ENCODE peak calls at places on chromosomes 11 and 22, in nine cellular contexts. R, V, X, G, H, D, Q, P and S are unnamed samples.

GRCh38 chr11:11988099-11988651 is 20.3 kb downstream of the DKK3 start:
- DNase-seq in R (no peak), V (peak), X (no peak), G (no peak), H (peak), D (no peak), Q (peak), P (no peak), S (no peak)

GRCh38 chr22:45526768-45527360 is 24.2 kb downstream of the FBLN1 start:
- DNase-seq in R (no peak), V (no peak), X (no peak), G (no peak), H (no peak), D (no peak), Q (peak), P (no peak), S (no peak)

GRCh38 chr11:75547617-75548054 is 14.4 kb upstream of the SERPINH1 start:
- DNase-seq in R (peak), V (peak), X (no peak), G (peak), H (peak), D (peak), Q (peak), P (no peak), S (no peak)

GRCh38 chr11:93166194-93166593 is 31.6 kb downstream of the SLC36A4 start:
- DNase-seq in R (no peak), V (no peak), X (no peak), G (no peak), H (no peak), D (no peak), Q (no peak), P (no peak), S (no peak)

GRCh38 chr11:65899356-65900124 is 648 bp downstream of the FOSL1 start:
- DNase-seq in R (peak), V (peak), X (no peak), G (peak), H (peak), D (peak), Q (peak), P (peak), S (no peak)

GRCh38 chr22:48925450-48925849 is 902.2 kb downstream of the BRD1 start:
- DNase-seq in R (no peak), V (no peak), X (no peak), G (no peak), H (no peak), D (no peak), Q (peak), P (no peak), S (no peak)

GRCh38 chr11:73366953-73367352 is 9.2 kb upstream of the RELT start:
- DNase-seq in R (no peak), V (no peak), X (no peak), G (no peak), H (no peak), D (no peak), Q (no peak), P (no peak), S (no peak)

GRCh38 chr22:42560781-42561180 is 7.0 kb downstream of the SERHL2 start:
- DNase-seq in R (no peak), V (no peak), X (no peak), G (no peak), H (peak), D (peak), Q (no peak), P (no peak), S (no peak)

GRCh38 chr11:69443968-69444364 is 37.5 kb upstream of the LINC01488 start:
- DNase-seq in R (peak), V (no peak), X (no peak), G (peak), H (peak), D (no peak), Q (no peak), P (no peak), S (no peak)

GRCh38 chr11:23585700-23586099 is 725.4 kb upstream of the CCDC179 start:
- DNase-seq in R (no peak), V (no peak), X (no peak), G (no peak), H (no peak), D (no peak), Q (no peak), P (no peak), S (no peak)

GRCh38 chr11:8671242-8671641 is 11.2 kb downstream of the TRIM66 start:
- DNase-seq in R (peak), V (no peak), X (peak), G (peak), H (peak), D (peak), Q (peak), P (no peak), S (no peak)

GRCh38 chr11:118095493-118095892 is 8.7 kb upstream of the SMIM35 start:
- DNase-seq in R (peak), V (no peak), X (no peak), G (no peak), H (no peak), D (no peak), Q (no peak), P (no peak), S (no peak)

GRCh38 chr11:8342821-8343681 is 79.4 kb upstream of the LMO1 start:
- DNase-seq in R (peak), V (no peak), X (no peak), G (no peak), H (no peak), D (no peak), Q (no peak), P (no peak), S (no peak)

GRCh38 chr11:122342089-122342749 is 226.2 kb upstream of the BLID start:
- DNase-seq in R (no peak), V (no peak), X (no peak), G (no peak), H (no peak), D (no peak), Q (no peak), P (no peak), S (no peak)

GRCh38 chr11:44987506-44987905 is 36.8 kb upstream of the TP53I11 start:
- DNase-seq in R (peak), V (no peak), X (no peak), G (no peak), H (peak), D (no peak), Q (peak), P (no peak), S (no peak)

GRCh38 chr22:20431520-20432237 is 5.9 kb downstream of the SCARF2 start:
- DNase-seq in R (peak), V (peak), X (no peak), G (no peak), H (peak), D (no peak), Q (peak), P (no peak), S (no peak)

GRCh38 chr11:69510471-69511357 is 29.3 kb downstream of the LINC01488 start:
- DNase-seq in R (no peak), V (peak), X (no peak), G (no peak), H (peak), D (no peak), Q (peak), P (no peak), S (no peak)

GRCh38 chr22:28142361-28142801 is 223.3 kb upstream of the PITPNB start:
- DNase-seq in R (no peak), V (no peak), X (no peak), G (no peak), H (no peak), D (peak), Q (no peak), P (no peak), S (no peak)

GRCh38 chr11:83092488-83093384 is 21.0 kb upstream of the RAB30 start:
- DNase-seq in R (no peak), V (no peak), X (no peak), G (no peak), H (no peak), D (peak), Q (no peak), P (no peak), S (no peak)

GRCh38 chr11:86182976-86183584 is 61.5 kb upstream of the EED start:
- DNase-seq in R (no peak), V (no peak), X (no peak), G (no peak), H (no peak), D (no peak), Q (no peak), P (peak), S (no peak)

GRCh38 chr11:82899957-82900276 is 313 bp downstream of the PRCP start:
- DNase-seq in R (no peak), V (no peak), X (no peak), G (no peak), H (no peak), D (no peak), Q (no peak), P (no peak), S (no peak)

GRCh38 chr11:8219257-8220021 is 44.2 kb downstream of the LMO1 start:
- DNase-seq in R (no peak), V (no peak), X (no peak), G (no peak), H (peak), D (peak), Q (no peak), P (no peak), S (no peak)

GRCh38 chr11:124673333-124674167 is at the start of the genes SIAE and SPA17:
- DNase-seq in R (peak), V (peak), X (peak), G (peak), H (peak), D (peak), Q (peak), P (peak), S (peak)

GRCh38 chr11:68818181-68818580 is 23.5 kb downstream of the CPT1A start:
- DNase-seq in R (no peak), V (no peak), X (no peak), G (no peak), H (no peak), D (no peak), Q (no peak), P (no peak), S (no peak)

GRCh38 chr11:44244649-44245308 is 65.2 kb downstream of the ALX4 start:
- DNase-seq in R (no peak), V (no peak), X (no peak), G (no peak), H (no peak), D (no peak), Q (peak), P (no peak), S (no peak)

GRCh38 chr11:67303132-67303988 is at the start of gene SSH3:
- DNase-seq in R (peak), V (peak), X (peak), G (peak), H (peak), D (peak), Q (peak), P (no peak), S (no peak)

GRCh38 chr11:126394036-126394435 is 38.5 kb downstream of the ST3GAL4 start:
- DNase-seq in R (peak), V (peak), X (no peak), G (no peak), H (no peak), D (no peak), Q (no peak), P (no peak), S (no peak)

GRCh38 chr22:25404923-25405853 is 159.3 kb upstream of the GRK3 start:
- DNase-seq in R (peak), V (peak), X (no peak), G (peak), H (peak), D (peak), Q (peak), P (peak), S (peak)

GRCh38 chr11:78202733-78203167 is 14.0 kb downstream of the USP35 start:
- DNase-seq in R (no peak), V (no peak), X (no peak), G (no peak), H (no peak), D (no peak), Q (peak), P (peak), S (peak)

GRCh38 chr11:6319879-6320410 is 356 bp downstream of the CAVIN3 start:
- DNase-seq in R (peak), V (peak), X (peak), G (peak), H (peak), D (peak), Q (peak), P (no peak), S (no peak)

GRCh38 chr11:6321961-6322362 is 1.7 kb upstream of the CAVIN3 start:
- DNase-seq in R (no peak), V (no peak), X (no peak), G (no peak), H (peak), D (no peak), Q (no peak), P (no peak), S (no peak)

GRCh38 chr11:6319001-6319878 is 1.1 kb downstream of the CAVIN3 start:
- DNase-seq in R (peak), V (peak), X (no peak), G (peak), H (peak), D (peak), Q (peak), P (no peak), S (no peak)

GRCh38 chr11:6321356-6321755 is 1.1 kb upstream of the CAVIN3 start:
- DNase-seq in R (peak), V (no peak), X (no peak), G (no peak), H (peak), D (no peak), Q (peak), P (no peak), S (no peak)

GRCh38 chr11:6320411-6321207 is at the start of gene CAVIN3:
- DNase-seq in R (peak), V (peak), X (no peak), G (peak), H (peak), D (peak), Q (peak), P (no peak), S (no peak)
- H3K4me3 ChIP-seq in R (peak), V (peak), X (peak), G (peak), H (peak), D (peak), Q (peak), P (peak), S (no peak)

DNA sequence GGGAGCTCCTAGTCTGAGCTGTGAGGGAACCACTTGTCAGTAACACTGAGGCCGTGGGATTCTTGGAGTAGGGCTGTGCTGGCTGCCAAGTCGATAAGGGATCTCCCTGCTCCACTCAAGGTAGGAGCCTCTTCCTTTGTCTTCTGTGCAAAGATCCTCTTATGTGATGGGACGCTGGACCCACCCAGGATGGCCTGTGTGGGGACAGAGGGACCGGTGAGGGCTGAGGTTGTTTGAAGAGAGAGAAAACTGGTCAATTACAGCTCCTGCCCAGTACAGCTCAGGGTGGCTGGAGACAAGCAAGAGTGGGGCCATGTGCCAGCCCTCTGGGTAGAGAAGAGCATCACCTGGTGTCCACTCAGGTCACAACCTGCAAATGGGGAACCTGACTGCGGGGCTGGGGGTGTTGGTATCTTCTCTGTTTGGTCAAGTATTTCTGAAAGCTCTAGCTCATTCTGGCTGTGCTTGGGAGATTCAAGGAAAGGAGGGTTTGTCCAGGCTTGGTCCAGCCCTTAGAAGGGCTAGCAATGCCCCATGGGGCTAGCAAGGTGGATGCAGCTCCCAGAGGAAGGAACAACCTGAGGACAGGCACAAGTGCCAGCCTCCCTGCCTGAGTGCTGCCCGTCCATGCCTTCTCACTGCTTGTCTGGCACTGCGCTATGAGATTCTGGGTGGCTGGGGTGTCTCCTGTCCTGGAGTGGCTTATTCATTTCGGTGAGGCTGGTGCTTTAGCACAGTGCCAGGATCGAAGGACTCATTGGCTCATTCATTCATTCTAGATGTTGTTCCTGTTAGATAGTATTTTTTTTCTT is 27.6 kb upstream of the BAIAP2L2 start:
- DNase-seq in R (no peak), V (peak), X (no peak), G (no peak), H (no peak), D (no peak), Q (peak), P (no peak), S (no peak)
- H3K4me3 ChIP-seq in R (no peak), V (no peak), X (no peak), G (no peak), H (no peak), D (no peak), Q (no peak), P (no peak), S (no peak)

DNA sequence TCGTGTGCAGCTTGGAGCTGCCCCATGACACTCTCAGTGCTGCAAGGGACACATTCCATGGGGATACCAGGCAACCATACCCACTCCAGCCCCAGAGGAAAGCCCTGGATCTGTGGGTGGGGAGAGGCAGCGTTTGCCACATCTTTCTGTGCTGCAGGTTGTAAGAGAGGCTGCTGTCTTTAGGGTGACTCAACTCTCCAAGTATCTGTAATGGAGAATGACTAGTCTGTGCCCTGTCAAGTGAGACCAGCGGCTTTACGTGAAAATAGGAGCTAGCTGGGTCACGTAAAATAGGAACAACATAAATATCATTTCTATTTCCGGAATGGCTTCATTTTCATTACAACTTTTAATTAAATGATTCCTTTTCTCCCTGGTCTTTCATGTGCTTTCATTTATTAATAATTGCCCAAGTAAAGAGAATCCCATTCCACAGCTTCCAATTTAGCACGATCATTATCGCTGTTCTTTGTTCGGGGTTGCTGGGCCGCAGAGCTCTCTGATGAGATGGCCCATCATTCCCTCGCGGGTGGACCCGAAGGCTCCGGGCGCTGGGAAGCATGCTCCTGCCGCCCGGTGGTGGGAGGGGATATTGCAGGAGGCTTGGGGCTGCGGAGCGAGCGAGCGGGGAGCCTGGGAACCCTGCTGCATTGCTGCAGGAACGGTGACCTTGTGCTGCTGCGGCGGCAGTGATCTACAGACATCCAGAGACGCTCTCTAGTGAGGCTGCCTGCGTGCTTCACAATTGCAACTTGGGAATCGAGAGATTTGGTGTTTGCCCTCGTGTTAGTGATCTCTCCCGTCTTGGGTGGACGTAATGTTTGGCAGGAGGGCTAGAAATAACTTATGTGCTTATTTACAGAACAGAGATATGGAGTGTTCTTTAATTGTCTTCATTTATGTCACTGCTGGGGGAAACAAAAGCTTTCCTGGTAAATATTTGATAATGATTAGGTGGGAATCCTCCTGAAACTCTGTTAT is 10.6 kb downstream of the SLC6A5 start:
- DNase-seq in R (peak), V (peak), X (peak), G (peak), H (peak), D (peak), Q (peak), P (peak), S (peak)
- H3K4me3 ChIP-seq in R (no peak), V (no peak), X (no peak), G (no peak), H (peak), D (no peak), Q (no peak), P (no peak), S (no peak)

GRCh38 chr11:62338218-62338617 is 970 bp downstream of the ASRGL1 start:
- DNase-seq in R (no peak), V (no peak), X (no peak), G (no peak), H (no peak), D (no peak), Q (no peak), P (no peak), S (no peak)
- H3K4me3 ChIP-seq in R (no peak), V (peak), X (peak), G (no peak), H (peak), D (peak), Q (peak), P (peak), S (peak)

GRCh38 chr11:33944693-33945424 is 53.0 kb upstream of the LMO2 start:
- DNase-seq in R (no peak), V (no peak), X (no peak), G (no peak), H (no peak), D (no peak), Q (no peak), P (no peak), S (no peak)

GRCh38 chr11:33945481-33946268 is 53.8 kb upstream of the LMO2 start:
- DNase-seq in R (no peak), V (no peak), X (no peak), G (no peak), H (no peak), D (no peak), Q (no peak), P (no peak), S (no peak)

GRCh38 chr11:33944345-33944692 is 52.4 kb upstream of the LMO2 start:
- DNase-seq in R (no peak), V (no peak), X (no peak), G (no peak), H (no peak), D (no peak), Q (no peak), P (no peak), S (no peak)

GRCh38 chr11:33942954-33943353 is 51.1 kb upstream of the LMO2 start:
- DNase-seq in R (peak), V (no peak), X (no peak), G (peak), H (no peak), D (peak), Q (no peak), P (no peak), S (no peak)

GRCh38 chr11:33941637-33942160 is 49.8 kb upstream of the LMO2 start:
- DNase-seq in R (peak), V (no peak), X (no peak), G (no peak), H (no peak), D (peak), Q (no peak), P (no peak), S (no peak)
- H3K4me3 ChIP-seq in R (no peak), V (no peak), X (no peak), G (no peak), H (no peak), D (no peak), Q (no peak), P (no peak), S (no peak)

GRCh38 chr22:41369837-41370236 is 11.9 kb upstream of the TEF start:
- DNase-seq in R (no peak), V (no peak), X (no peak), G (no peak), H (no peak), D (no peak), Q (no peak), P (no peak), S (no peak)
- H3K4me3 ChIP-seq in R (no peak), V (peak), X (no peak), G (no peak), H (no peak), D (no peak), Q (no peak), P (no peak), S (no peak)

GRCh38 chr11:112963368-112963955 is 2.2 kb downstream of the NCAM1 start:
- DNase-seq in R (peak), V (peak), X (no peak), G (peak), H (no peak), D (no peak), Q (no peak), P (no peak), S (no peak)
- H3K4me3 ChIP-seq in R (peak), V (peak), X (peak), G (peak), H (peak), D (peak), Q (peak), P (no peak), S (no peak)

DNA sequence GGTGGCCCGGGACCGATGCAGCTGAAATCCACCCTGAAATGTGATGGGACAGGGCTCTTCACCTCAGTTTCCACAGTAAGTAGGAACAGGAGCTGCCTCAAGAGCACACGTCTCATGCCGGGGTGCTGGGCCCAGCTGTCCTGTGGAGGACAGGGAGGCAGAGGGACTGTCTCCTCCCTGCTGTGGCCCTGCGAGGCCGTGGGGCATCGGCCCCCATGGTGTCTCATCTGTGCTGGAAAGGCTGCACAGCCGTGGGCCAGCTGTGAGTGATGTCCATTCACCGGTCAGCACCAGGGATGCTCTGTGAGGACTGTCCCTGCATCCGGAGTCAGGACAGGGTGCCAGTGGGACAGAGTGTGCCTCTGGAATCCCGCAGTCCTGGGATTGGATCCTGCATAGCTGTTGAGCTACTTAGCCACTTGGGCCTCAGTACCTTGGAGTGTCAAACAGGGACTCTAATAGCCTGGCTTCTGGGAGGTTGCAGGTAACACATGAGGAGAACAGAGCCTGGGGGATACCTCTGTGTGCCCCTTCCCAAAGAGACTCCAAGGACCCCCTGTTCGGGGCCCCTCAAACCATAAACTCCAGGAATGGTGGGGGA is 16.5 kb downstream of the TRPM5 start:
- DNase-seq in R (no peak), V (no peak), X (no peak), G (no peak), H (no peak), D (no peak), Q (no peak), P (no peak), S (no peak)
- H3K4me3 ChIP-seq in R (no peak), V (no peak), X (no peak), G (no peak), H (no peak), D (no peak), Q (no peak), P (no peak), S (no peak)